ENCODE peak calls at places on chromosome 2, in eight cellular contexts. U is ELR; F is stimulated activated CD4-positive, alpha-beta T cell treated with anti-CD3 and anti-CD28 coated beads, Interleukin-2, amount 100 ng/mL, for 24 hours; K is posterior vena cava; D is type B pancreatic cell; N is stimulated activated CD8-positive, alpha-beta memory T cell treated with anti-CD3 and anti-CD28 coated beads, Interleukin-2, amount 100 ng/mL, for 1 hour; L is GM20000; A is OCI-LY7. I is an unnamed sample.

GRCh38 chr2:168705534-168706470 is 96.6 kb upstream of the NOSTRIN start:
- DNase-seq in F (no peak), U (peak; percentile 53), K (no peak), D (no peak), N (no peak), A (peak; percentile 7), L (no peak), I (no peak)

GRCh38 chr2:10417551-10418335 is 30.4 kb downstream of the ODC1 start:
- DNase-seq in A (no peak), F (no peak), K (no peak), U (no peak), L (no peak), D (no peak), N (no peak), I (no peak)

GRCh38 chr2:85680707-85681353 is 12.8 kb upstream of the SFTPB start:
- DNase-seq in D (no peak), N (no peak), F (no peak), L (no peak), K (no peak), U (peak; percentile 74), A (no peak), I (no peak)

GRCh38 chr2:16175247-16175825 is 235.0 kb downstream of the MYCN start:
- DNase-seq in L (no peak), N (no peak), A (no peak), F (no peak), D (no peak), U (no peak), K (no peak), I (no peak)

GRCh38 chr2:42342061-42342794 is 18.8 kb downstream of the COX7A2L start:
- DNase-seq in K (peak; percentile 88), L (no peak), U (peak; percentile 96), N (no peak), F (no peak), A (no peak), D (no peak), I (peak; percentile 38)

GRCh38 chr2:128313076-128313836 is 5.4 kb downstream of the HS6ST1 start:
- DNase-seq in D (peak; percentile 58), A (no peak), U (peak; percentile 57), N (no peak), K (peak; percentile 68), F (no peak), L (no peak), I (peak; percentile 39)

GRCh38 chr2:232316382-232317190 is 62.0 kb upstream of the ALPP start:
- DNase-seq in N (no peak), K (no peak), D (no peak), A (no peak), U (no peak), F (no peak), L (no peak), I (no peak)

GRCh38 chr2:230570987-230571386 is 141.7 kb upstream of the CAB39 start:
- DNase-seq in L (no peak), F (no peak), A (no peak), D (no peak), K (no peak), U (no peak), N (no peak), I (no peak)

GRCh38 chr2:9002637-9003365 is 683 bp downstream of the MBOAT2 start:
- DNase-seq in D (no peak), U (peak; percentile 36), N (no peak), A (no peak), F (peak; percentile 8), K (peak; percentile 84), L (peak; percentile 28), I (no peak)

GRCh38 chr2:223768179-223768578 is 69.2 kb downstream of the AP1S3 start:
- DNase-seq in N (no peak), F (no peak), K (no peak), L (no peak), A (no peak), U (no peak), D (no peak), I (no peak)

GRCh38 chr2:197128897-197129296 is 181.7 kb downstream of the ANKRD44 start:
- DNase-seq in F (no peak), L (no peak), K (no peak), A (no peak), D (no peak), U (peak; percentile 13), N (no peak), I (no peak)

GRCh38 chr2:71934595-71935263 is 212.9 kb downstream of the CYP26B1 start:
- DNase-seq in K (peak; percentile 91), N (no peak), L (no peak), D (peak; percentile 55), F (no peak), A (no peak), U (peak; percentile 14), I (no peak)

GRCh38 chr2:71212336-71212735 is 14.6 kb downstream of the PAIP2B start:
- DNase-seq in F (no peak), D (no peak), K (no peak), N (no peak), L (no peak), A (no peak), U (peak; percentile 29), I (no peak)

GRCh38 chr2:232592687-232593407 is 40.6 kb upstream of the EFHD1 start:
- DNase-seq in L (no peak), A (no peak), K (no peak), N (no peak), F (no peak), U (peak; percentile 86), D (no peak), I (no peak)

GRCh38 chr2:105179469-105180372 is 61.8 kb upstream of the GPR45 start:
- DNase-seq in N (no peak), A (no peak), K (no peak), L (peak; percentile 23), D (no peak), F (no peak), U (peak; percentile 77), I (peak; percentile 44)

GRCh38 chr2:127611076-127611925 is 34.7 kb upstream of the GPR17 start:
- DNase-seq in N (no peak), A (no peak), F (no peak), K (peak; percentile 68), D (peak; percentile 57), L (no peak), U (no peak), I (peak; percentile 25)

GRCh38 chr2:101038455-101039255 is 36.6 kb downstream of the RPL31 start:
- DNase-seq in N (no peak), L (no peak), U (peak; percentile 51), F (no peak), K (peak; percentile 68), A (peak; percentile 11), D (no peak), I (peak; percentile 57)

GRCh38 chr2:37827911-37828411 is 97.1 kb upstream of the RMDN2 start:
- DNase-seq in A (no peak), U (peak; percentile 84), N (no peak), D (no peak), F (no peak), K (no peak), L (no peak), I (no peak)

GRCh38 chr2:120759543-120760331 is 24.1 kb downstream of the GLI2 start:
- DNase-seq in U (no peak), K (peak; percentile 54), A (no peak), N (no peak), D (peak; percentile 56), F (no peak), L (no peak), I (peak; percentile 33)

GRCh38 chr2:1717129-1717528 is 27.2 kb downstream of the PXDN start:
- DNase-seq in N (no peak), D (no peak), F (no peak), L (no peak), U (peak; percentile 67), K (peak; percentile 80), A (no peak), I (no peak)

GRCh38 chr2:105888625-105889024 is 143.9 kb downstream of the NCK2 start:
- DNase-seq in L (no peak), U (peak; percentile 39), N (no peak), F (peak; percentile 41), D (no peak), A (peak; percentile 48), K (no peak), I (no peak)

GRCh38 chr2:213862407-213863076 is 548.3 kb upstream of the VWC2L start:
- DNase-seq in D (no peak), A (no peak), L (no peak), N (no peak), F (no peak), K (no peak), U (no peak), I (no peak)

GRCh38 chr2:226411727-226412360 is 387.8 kb downstream of the IRS1 start:
- DNase-seq in N (no peak), L (no peak), D (no peak), K (no peak), F (no peak), U (peak; percentile 87), A (no peak), I (no peak)

GRCh38 chr2:113240150-113240914 is 38.4 kb downstream of the PAX8 start:
- DNase-seq in L (no peak), U (peak; percentile 77), F (no peak), K (peak; percentile 97), D (no peak), A (no peak), N (no peak), I (no peak)

I was measured in H9.